ENCODE peak calls at places on chromosomes 7 and 10, in eight cellular contexts. J is activated CD4-positive, alpha-beta T cell treated with anti-CD3 and anti-CD28 coated beads, Interleukin-2, amount 50 U/mL, for 1 hour; V is stimulated activated CD4-positive, alpha-beta T cell treated with anti-CD3 and anti-CD28 coated beads, Interleukin-4, amount 100 ng/mL, for 1 hour; N is CD8-positive, alpha-beta T cell; Y is EH; E is right cardiac atrium; A is stimulated activated CD8-positive, alpha-beta memory T cell treated with anti-CD3 and anti-CD28 coated beads, Interleukin-4, amount 100 ng/mL, for 24 hours; H is SHP77. D is an unnamed sample.

GRCh38 chr10:48461623-48462481 is 143.0 kb downstream of the ARHGAP22 start:
- DNase-seq in J (no peak), V (no peak), N (no peak), Y (no peak), E (no peak), A (no peak), H (no peak), D (no peak)

GRCh38 chr7:117212969-117213877 is 109.6 kb downstream of the WNT2 start:
- DNase-seq in J (peak), V (peak), N (peak), Y (peak), E (peak), A (peak), H (no peak), D (peak)

GRCh38 chr10:62805139-62806092 is 896 bp downstream of the ADO start:
- DNase-seq in J (peak), V (peak), N (no peak), Y (peak), E (peak), A (no peak), H (no peak), D (peak)

GRCh38 chr7:93159490-93159889 is 11.3 kb upstream of the SAMD9L start:
- DNase-seq in J (no peak), V (no peak), N (no peak), Y (peak), E (no peak), A (no peak), H (no peak), D (no peak)

GRCh38 chr10:123427386-123427785 is 238.8 kb upstream of the GPR26 start:
- DNase-seq in J (no peak), V (no peak), N (no peak), Y (no peak), E (no peak), A (no peak), H (no peak), D (no peak)

GRCh38 chr10:132429281-132430230 is 32.6 kb downstream of the PWWP2B start:
- DNase-seq in J (no peak), V (no peak), N (no peak), Y (no peak), E (peak), A (no peak), H (peak), D (peak)

GRCh38 chr7:70571403-70571911 is 560.5 kb upstream of the GALNT17 start:
- DNase-seq in J (no peak), V (no peak), N (no peak), Y (peak), E (no peak), A (no peak), H (no peak), D (no peak)

GRCh38 chr7:28243861-28244260 is 63.3 kb upstream of the JAZF1 start:
- DNase-seq in J (no peak), V (no peak), N (no peak), Y (no peak), E (no peak), A (no peak), H (no peak), D (no peak)

GRCh38 chr7:114925443-114925842 is 3.5 kb downstream of the MDFIC start:
- DNase-seq in J (no peak), V (no peak), N (no peak), Y (peak), E (no peak), A (no peak), H (no peak), D (no peak)

GRCh38 chr7:272631-273030 is 17.3 kb upstream of the FOXL3 start:
- DNase-seq in J (no peak), V (no peak), N (no peak), Y (no peak), E (no peak), A (no peak), H (no peak), D (no peak)

GRCh38 chr10:14032406-14032998 is 298.2 kb downstream of the FRMD4A start:
- DNase-seq in J (peak), V (peak), N (peak), Y (no peak), E (peak), A (peak), H (no peak), D (no peak)

GRCh38 chr10:99548041-99548530 is 15.3 kb downstream of the NKX2-3 start:
- DNase-seq in J (no peak), V (no peak), N (no peak), Y (peak), E (no peak), A (no peak), H (no peak), D (no peak)

GRCh38 chr7:121020652-121021051 is 32.1 kb downstream of the CPED1 start:
- DNase-seq in J (no peak), V (no peak), N (no peak), Y (peak), E (no peak), A (no peak), H (no peak), D (no peak)

GRCh38 chr10:95755511-95756004 is 405 bp upstream of the ENTPD1 start:
- DNase-seq in J (no peak), V (no peak), N (no peak), Y (no peak), E (no peak), A (no peak), H (no peak), D (no peak)

GRCh38 chr10:82160291-82160690 is 285.3 kb downstream of the NRG3 start:
- DNase-seq in J (no peak), V (no peak), N (no peak), Y (no peak), E (no peak), A (no peak), H (no peak), D (no peak)

GRCh38 chr7:49850921-49851613 is 77.6 kb downstream of the VWC2 start:
- DNase-seq in J (no peak), V (no peak), N (no peak), Y (no peak), E (no peak), A (no peak), H (no peak), D (no peak)

GRCh38 chr7:42843209-42843800 is 68.6 kb downstream of the C7orf25 start:
- DNase-seq in J (no peak), V (no peak), N (no peak), Y (peak), E (peak), A (no peak), H (peak), D (no peak)

GRCh38 chr10:28190192-28190591 is 112.7 kb downstream of the MPP7 start:
- DNase-seq in J (no peak), V (no peak), N (no peak), Y (peak), E (no peak), A (no peak), H (no peak), D (no peak)

GRCh38 chr10:77160679-77161078 is 476.9 kb downstream of the KCNMA1 start:
- DNase-seq in J (no peak), V (no peak), N (no peak), Y (peak), E (no peak), A (no peak), H (peak), D (no peak)

GRCh38 chr10:79404231-79404609 is 41.2 kb downstream of the ZCCHC24 start:
- DNase-seq in J (no peak), V (no peak), N (no peak), Y (peak), E (peak), A (no peak), H (no peak), D (no peak)

GRCh38 chr7:35571596-35572240 is 123.2 kb downstream of the HERPUD2 start:
- DNase-seq in J (no peak), V (no peak), N (no peak), Y (no peak), E (no peak), A (no peak), H (no peak), D (no peak)

GRCh38 chr10:43197834-43198681 is 59.8 kb downstream of the CSGALNACT2 start:
- DNase-seq in J (no peak), V (no peak), N (no peak), Y (peak), E (no peak), A (no peak), H (peak), D (no peak)

GRCh38 chr7:47357863-47358262 is 224.0 kb downstream of the TNS3 start:
- DNase-seq in J (no peak), V (no peak), N (no peak), Y (no peak), E (no peak), A (no peak), H (no peak), D (no peak)

GRCh38 chr7:33388332-33388731 is 259.0 kb downstream of the BBS9 start:
- DNase-seq in J (no peak), V (no peak), N (no peak), Y (no peak), E (no peak), A (no peak), H (no peak), D (no peak)

GRCh38 chr7:4436936-4437335 is 245.2 kb upstream of the FOXK1 start:
- DNase-seq in J (no peak), V (no peak), N (no peak), Y (no peak), E (no peak), A (no peak), H (no peak), D (no peak)

GRCh38 chr7:6453737-6454136 is 6.0 kb upstream of the DAGLB start:
- DNase-seq in J (no peak), V (no peak), N (no peak), Y (peak), E (no peak), A (no peak), H (no peak), D (no peak)

GRCh38 chr10:74799840-74800239 is 26.6 kb upstream of the KAT6B start:
- DNase-seq in J (no peak), V (peak), N (no peak), Y (peak), E (no peak), A (no peak), H (peak), D (no peak)

GRCh38 chr7:4173615-4174014 is 508.5 kb upstream of the FOXK1 start:
- DNase-seq in J (no peak), V (no peak), N (no peak), Y (no peak), E (peak), A (no peak), H (no peak), D (no peak)

GRCh38 chr10:17836917-17837316 is 27.8 kb downstream of the MRC1 start:
- DNase-seq in J (no peak), V (no peak), N (no peak), Y (peak), E (peak), A (no peak), H (no peak), D (no peak)

GRCh38 chr7:7228472-7228871 is 46.1 kb downstream of the C1GALT1 start:
- DNase-seq in J (no peak), V (no peak), N (no peak), Y (peak), E (no peak), A (no peak), H (no peak), D (no peak)

GRCh38 chr7:54810401-54810800 is 51.4 kb upstream of the SEC61G start:
- DNase-seq in J (no peak), V (no peak), N (no peak), Y (peak), E (no peak), A (no peak), H (no peak), D (no peak)

GRCh38 chr10:74381291-74381885 is 230.4 kb downstream of the ADK start:
- DNase-seq in J (no peak), V (no peak), N (no peak), Y (no peak), E (no peak), A (no peak), H (no peak), D (no peak)

D was measured in caudate nucleus.